ENCODE peak calls at places on chromosomes 12 and 14, in seven cellular contexts. L, V, T, J, C, A and X are unnamed samples.
A peak's percentile ranks its signal among the peaks of the same experiment; 100 is the strongest.

GRCh38 chr14:100031506-100032281 is 33.5 kb upstream of the EVL start:
- DNase-seq in L (peak; percentile 72), V (peak; percentile 74), T (peak; percentile 97), J (peak; percentile 85), C (peak; percentile 98), A (peak; percentile 98), X (no peak)

GRCh38 chr14:75198291-75198933 is 22.0 kb upstream of the TMED10 start:
- DNase-seq in L (no peak), V (no peak), T (no peak), J (no peak), C (no peak), A (peak; percentile 28), X (no peak)

GRCh38 chr12:848519-849191 is 96.3 kb downstream of the WNK1 start:
- DNase-seq in L (no peak), V (no peak), T (peak; percentile 33), J (no peak), C (no peak), A (no peak), X (no peak)

GRCh38 chr14:19920021-19920657 is at the start of gene OR4K5:
- DNase-seq in L (no peak), V (no peak), T (no peak), J (no peak), C (no peak), A (no peak), X (no peak)

GRCh38 chr12:79782197-79782890 is 91.6 kb upstream of the PAWR start:
- DNase-seq in L (no peak), V (no peak), T (peak; percentile 77), J (peak; percentile 81), C (peak; percentile 46), A (peak; percentile 68), X (no peak)

GRCh38 chr12:120376416-120376815 is 7.5 kb upstream of the MSI1 start:
- DNase-seq in L (no peak), V (no peak), T (no peak), J (no peak), C (no peak), A (no peak), X (no peak)

GRCh38 chr12:61018571-61018970 is 1241.6 kb upstream of the USP15 start:
- DNase-seq in L (no peak), V (no peak), T (no peak), J (no peak), C (no peak), A (no peak), X (no peak)

GRCh38 chr12:22333186-22333745 is 1.2 kb downstream of the ST8SIA1 start:
- DNase-seq in L (no peak), V (no peak), T (peak; percentile 28), J (peak; percentile 50), C (peak; percentile 93), A (peak; percentile 25), X (no peak)

GRCh38 chr12:3242199-3242863 is 165.2 kb downstream of the TSPAN9 start:
- DNase-seq in L (no peak), V (no peak), T (no peak), J (no peak), C (no peak), A (no peak), X (no peak)

GRCh38 chr14:68695326-68695768 is 97.5 kb downstream of the ZFP36L1 start:
- DNase-seq in L (peak; percentile 34), V (peak; percentile 92), T (peak; percentile 99), J (peak; percentile 96), C (peak; percentile 98), A (peak; percentile 100), X (peak; percentile 73)

GRCh38 chr14:71693373-71693772 is 238.9 kb upstream of the RGS6 start:
- DNase-seq in L (no peak), V (no peak), T (peak; percentile 83), J (no peak), C (peak; percentile 62), A (peak; percentile 97), X (no peak)

GRCh38 chr14:54193871-54194270 is 202.9 kb upstream of the CDKN3 start:
- DNase-seq in L (no peak), V (no peak), T (no peak), J (no peak), C (no peak), A (no peak), X (no peak)

GRCh38 chr12:99670635-99671034 is 23.1 kb downstream of the GARIN6 start:
- DNase-seq in L (no peak), V (no peak), T (peak; percentile 2), J (no peak), C (no peak), A (no peak), X (no peak)

GRCh38 chr12:93419388-93420034 is 22.2 kb downstream of the UBE2N start:
- DNase-seq in L (no peak), V (no peak), T (peak; percentile 77), J (no peak), C (peak; percentile 84), A (peak; percentile 74), X (no peak)

GRCh38 chr12:53219956-53220856 is 11.8 kb downstream of the RARG start:
- DNase-seq in L (peak; percentile 61), V (peak; percentile 72), T (peak; percentile 82), J (peak; percentile 98), C (peak; percentile 81), A (peak; percentile 63), X (peak; percentile 71)

GRCh38 chr12:54416908-54417603 is 2.0 kb downstream of the ITGA5 start:
- DNase-seq in L (no peak), V (no peak), T (no peak), J (no peak), C (peak; percentile 57), A (no peak), X (no peak)

GRCh38 chr14:93184391-93185332 is at the start of the genes LYSET and MOAP1:
- DNase-seq in L (peak; percentile 81), V (peak; percentile 84), T (peak; percentile 86), J (peak; percentile 98), C (peak; percentile 74), A (peak; percentile 84), X (peak; percentile 72)

GRCh38 chr14:98227000-98227726 is 1044.8 kb downstream of the BCL11B start:
- DNase-seq in L (no peak), V (no peak), T (no peak), J (no peak), C (no peak), A (no peak), X (no peak)

GRCh38 chr12:1807107-1807478 is 13.3 kb upstream of the LRTM2 start:
- DNase-seq in L (no peak), V (no peak), T (no peak), J (no peak), C (no peak), A (no peak), X (no peak)

GRCh38 chr14:20184181-20184580 is 6.5 kb upstream of the OR11G2 start:
- DNase-seq in L (no peak), V (no peak), T (no peak), J (no peak), C (no peak), A (no peak), X (no peak)

GRCh38 chr12:29066061-29066588 is 83.0 kb upstream of the FAR2 start:
- DNase-seq in L (no peak), V (no peak), T (peak; percentile 74), J (no peak), C (peak; percentile 85), A (peak; percentile 62), X (no peak)

GRCh38 chr12:129871991-129872969 is 31.5 kb downstream of the TMEM132D start:
- DNase-seq in L (no peak), V (no peak), T (no peak), J (no peak), C (no peak), A (no peak), X (no peak)

GRCh38 chr12:53299101-53299453 is 418 bp upstream of the MYG1 start:
- DNase-seq in L (no peak), V (no peak), T (peak; percentile 71), J (peak; percentile 81), C (peak; percentile 82), A (peak; percentile 48), X (no peak)

GRCh38 chr14:54348923-54349615 is 47.7 kb upstream of the CDKN3 start:
- DNase-seq in L (no peak), V (peak; percentile 24), T (peak; percentile 87), J (peak; percentile 52), C (peak; percentile 24), A (peak; percentile 77), X (no peak)

GRCh38 chr14:70401643-70402042 is 15.2 kb downstream of the SYNJ2BP start:
- DNase-seq in L (no peak), V (no peak), T (no peak), J (no peak), C (no peak), A (no peak), X (no peak)

GRCh38 chr14:91872011-91872476 is 4.7 kb upstream of the TC2N start:
- DNase-seq in L (no peak), V (no peak), T (no peak), J (no peak), C (peak; percentile 29), A (no peak), X (no peak)
- H3K4me3 ChIP-seq in L (no peak overlapping the region), V (no peak overlapping the region), T (no peak overlapping the region), J (no peak overlapping the region), C (no peak overlapping the region), A (no peak overlapping the region), X (no peak overlapping the region)

DNA sequence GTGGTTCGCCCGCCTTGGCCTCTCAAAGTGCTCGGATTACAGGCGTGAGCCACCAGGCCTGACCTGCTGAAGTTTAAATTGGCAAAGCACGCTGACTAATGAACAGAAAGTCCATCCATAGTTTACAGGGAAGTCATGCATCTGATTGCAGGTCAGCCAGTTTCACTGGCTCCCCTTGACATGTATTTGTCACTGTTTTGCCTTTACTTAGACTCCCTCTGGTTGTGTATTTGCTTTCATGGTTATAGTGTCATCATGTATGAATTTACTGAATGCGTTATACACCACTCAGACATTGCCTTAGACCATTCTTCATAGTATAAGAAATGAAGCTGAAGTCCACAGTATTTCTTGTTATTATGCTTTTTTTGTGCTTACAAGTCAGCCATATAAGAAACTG is 52.1 kb upstream of the ATF7IP start:
- DNase-seq in L (no peak), V (no peak), T (no peak), J (peak; percentile 43), C (no peak), A (peak; percentile 14), X (no peak)
- TF ChIP-seq CTCF in L (no peak), V (no peak), T (no peak), J (no peak), C (no peak), A (no peak), X (no peak)

DNA sequence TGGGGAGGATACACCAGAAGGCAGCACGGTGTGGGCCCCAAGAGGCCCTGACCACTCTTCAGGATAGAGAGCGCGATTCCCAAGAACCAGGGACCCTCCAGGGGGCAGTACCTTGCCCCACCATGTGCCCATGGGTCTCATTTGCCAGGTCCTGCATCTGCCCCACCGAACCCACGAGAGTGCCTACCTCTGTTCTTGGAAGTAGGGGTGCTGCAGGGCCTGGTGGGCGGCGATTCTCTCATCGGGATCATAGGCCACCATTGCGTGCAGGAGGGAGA is 72.7 kb downstream of the MOK start:
- DNase-seq in L (no peak), V (no peak), T (no peak), J (no peak), C (no peak), A (no peak), X (no peak)
- H3K4me3 ChIP-seq in L (no peak overlapping the region), V (no peak overlapping the region), T (no peak overlapping the region), J (no peak overlapping the region), C (no peak overlapping the region), A (no peak overlapping the region), X (no peak overlapping the region)

DNA sequence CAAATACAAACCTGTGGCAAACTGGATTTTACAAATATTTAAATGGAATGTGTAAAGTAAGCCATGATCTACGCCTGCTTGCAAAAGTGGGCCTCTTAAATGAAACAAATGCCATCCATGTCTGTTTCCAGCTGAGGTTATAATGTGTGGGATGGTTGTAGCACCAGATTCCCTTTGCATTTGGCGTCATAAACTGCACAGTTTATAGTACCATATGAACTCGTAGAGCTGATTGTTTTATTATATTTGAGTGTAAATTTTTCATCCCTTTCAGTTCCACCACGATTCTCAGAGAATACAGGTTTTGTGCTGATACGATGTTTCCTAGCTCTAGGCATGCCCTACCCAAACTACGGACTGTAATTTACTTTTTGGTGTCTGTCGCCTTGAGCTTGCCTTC is 374.9 kb downstream of the EGLN3 start:
- DNase-seq in L (no peak), V (no peak), T (no peak), J (no peak), C (no peak), A (no peak), X (no peak)
- TF ChIP-seq CTCF in L (no peak), V (no peak), T (no peak), J (no peak), C (no peak), A (no peak), X (no peak)